ENCODE peak calls at places on chromosomes 1 and 21, in seven cellular contexts. Y, K, N, P, F, I and Z are unnamed samples.

GRCh38 chr1:241849345-241849695 is 1.3 kb downstream of the EXO1 start:
- DNase-seq in Y (no peak), I (no peak), P (no peak), K (no peak), F (no peak), N (no peak), Z (no peak)

GRCh38 chr1:76379506-76379905 is 305.0 kb downstream of the ST6GALNAC3 start:
- DNase-seq in F (no peak), K (no peak), Y (no peak), N (no peak), P (no peak), I (no peak), Z (no peak)

GRCh38 chr1:193120604-193121166 is 1.1 kb upstream of the CDC73 start:
- DNase-seq in Y (no peak), I (no peak), F (no peak), P (no peak), K (no peak), N (no peak), Z (no peak)

GRCh38 chr1:206466840-206467649 is 3.2 kb upstream of the IKBKE start:
- DNase-seq in Y (no peak), I (no peak), F (no peak), P (no peak), N (no peak), K (no peak), Z (no peak)

GRCh38 chr1:162956922-162957321 is 95.9 kb upstream of the CCDC190 start:
- DNase-seq in K (no peak), P (no peak), F (no peak), N (peak; percentile 11), I (no peak), Y (peak; percentile 31), Z (no peak)

GRCh38 chr1:28144203-28145135 is 32.0 kb downstream of the PTAFR start:
- DNase-seq in P (no peak), N (peak; percentile 20), F (no peak), K (peak; percentile 38), I (no peak), Y (peak; percentile 82), Z (no peak)

GRCh38 chr1:156860639-156861423 is at the start of gene NTRK1:
- DNase-seq in K (no peak), N (peak; percentile 15), Y (no peak), F (peak; percentile 71), I (no peak), P (no peak), Z (no peak)

GRCh38 chr1:25543425-25544242 is at the start of gene LDLRAP1:
- DNase-seq in F (peak; percentile 80), P (peak; percentile 8), N (peak; percentile 66), K (peak; percentile 70), Y (no peak), I (no peak), Z (peak; percentile 48)

GRCh38 chr21:20040768-20041167 is 957.4 kb upstream of the NCAM2 start:
- DNase-seq in Y (no peak), N (no peak), F (no peak), P (no peak), K (no peak), I (no peak), Z (no peak)
- TF ChIP-seq CTCF in Y (peak; percentile 9), N (no peak), F (peak; percentile 23), P (no peak), K (no peak), I (no peak), Z (no peak)

DNA sequence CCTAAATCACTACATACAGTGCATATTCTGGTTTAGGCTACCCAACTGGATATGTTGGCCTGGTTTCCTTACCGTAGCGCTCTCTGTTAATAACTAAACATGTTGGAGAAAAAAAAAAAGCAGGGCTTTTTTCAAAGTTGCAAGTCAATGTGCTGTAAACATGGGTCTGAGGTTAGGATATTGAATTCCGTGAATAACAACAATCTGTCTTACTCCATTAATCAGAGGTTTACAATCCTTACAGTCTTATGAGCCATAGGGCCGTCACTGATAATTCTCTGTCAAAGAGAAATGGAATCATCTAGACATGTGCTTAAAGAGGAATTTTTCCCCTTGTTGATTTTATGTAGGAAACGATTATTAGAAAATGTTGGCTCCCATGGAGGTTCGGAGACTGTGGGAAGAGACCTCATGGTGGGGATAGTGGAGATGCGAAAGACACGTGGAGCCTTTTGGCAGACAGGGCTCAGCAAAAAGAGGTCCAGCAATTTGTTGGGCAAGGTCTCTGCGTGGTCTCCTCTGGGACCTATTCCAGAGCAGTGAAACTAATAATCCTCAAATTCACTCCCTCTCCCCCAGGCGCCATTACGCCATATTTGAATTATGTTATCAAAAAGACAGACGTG is 83.5 kb upstream of the CLDN14 start:
- DNase-seq in N (no peak), P (no peak), F (no peak), I (no peak), Y (no peak), K (no peak), Z (no peak)
- TF ChIP-seq CTCF in N (no peak), P (no peak), F (no peak), I (no peak), Y (no peak), K (no peak), Z (no peak)

DNA sequence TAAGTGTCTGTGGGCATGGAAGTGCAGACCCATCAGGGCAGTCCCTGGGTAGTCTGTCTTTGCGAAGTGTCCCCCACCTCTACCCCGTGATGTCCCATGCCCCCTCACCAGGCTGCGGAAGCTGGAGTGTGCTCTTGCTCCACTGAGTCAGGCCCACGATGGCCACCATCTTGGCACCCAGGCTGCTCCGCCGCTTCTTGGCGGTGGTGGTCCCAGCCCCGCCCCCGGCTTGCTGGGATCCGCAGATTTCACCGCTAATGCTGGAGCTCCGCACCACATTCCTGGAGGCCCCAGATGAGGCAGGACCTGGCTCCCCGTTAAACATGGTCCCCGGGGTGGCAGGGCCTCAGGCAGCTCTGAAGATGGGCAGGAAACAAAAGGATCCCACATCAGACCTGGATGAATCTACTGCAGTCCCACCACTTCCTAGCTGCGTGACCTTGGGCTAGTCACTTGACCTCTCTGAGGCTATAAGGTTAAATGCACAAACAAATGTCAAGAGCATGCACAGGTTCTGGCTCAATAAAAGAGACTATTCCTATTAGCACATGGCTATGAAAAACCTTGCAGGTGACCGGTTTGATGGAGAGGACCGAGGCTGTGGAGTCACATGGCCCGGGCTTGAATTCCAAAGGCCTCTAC is 23.8 kb downstream of the RIMS3 start:
- DNase-seq in K (no peak), N (no peak), Y (no peak), I (no peak), P (no peak), F (no peak), Z (no peak)
- TF ChIP-seq CTCF in K (no peak), N (no peak), Y (no peak), I (no peak), P (no peak), F (no peak), Z (no peak)

DNA sequence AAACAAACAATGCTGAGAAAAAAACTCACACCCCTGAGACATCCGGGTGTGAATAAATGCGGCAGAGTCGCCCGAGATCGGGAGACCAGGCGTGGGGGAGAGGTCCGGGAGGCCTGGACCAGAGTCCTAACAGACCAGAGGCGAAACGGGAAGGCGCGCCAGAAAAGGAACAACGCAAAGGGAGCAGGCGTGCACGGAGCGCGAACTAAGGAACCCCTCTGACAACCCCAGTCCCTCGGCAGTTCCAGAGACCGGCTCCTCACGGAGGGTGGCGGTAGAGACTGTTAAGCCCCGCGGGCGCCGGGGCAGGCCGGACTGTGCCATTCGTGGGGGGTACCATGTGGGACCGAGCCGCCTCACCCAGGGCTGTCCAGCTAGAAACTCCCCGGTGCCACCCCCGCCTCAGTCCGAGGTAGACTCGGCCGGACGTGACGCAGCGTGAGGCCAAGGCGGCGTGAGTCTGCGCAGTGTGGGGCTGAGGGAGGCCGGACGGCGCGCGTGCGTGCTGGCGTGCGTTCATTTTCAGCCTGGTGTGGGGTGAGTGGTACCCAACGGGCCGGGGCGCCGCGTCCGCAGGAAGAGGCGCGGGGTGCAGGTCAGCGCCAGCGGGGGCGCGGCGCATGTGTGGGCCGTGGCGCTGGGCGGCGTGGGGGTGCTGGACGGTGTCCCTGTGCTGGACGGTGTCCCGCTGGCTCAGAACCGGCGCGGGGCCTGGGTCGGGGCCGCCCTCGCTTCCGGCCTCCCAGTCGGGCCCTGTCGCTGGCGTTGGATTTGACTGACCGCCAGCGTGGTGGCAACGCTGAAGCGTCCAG is at the start of gene PARK7:
- DNase-seq in N (peak; percentile 99), F (peak; percentile 99), P (peak; percentile 99), K (peak; percentile 100), Y (peak; percentile 90), I (peak; percentile 94), Z (peak; percentile 100)
- TF ChIP-seq CTCF in N (peak; percentile 56), F (peak; percentile 28), P (peak; percentile 64), K (peak; percentile 69), Y (peak; percentile 66), I (peak; percentile 31), Z (no peak)

GRCh38 chr1:223489439-223489838 is 96.2 kb downstream of the CCDC185 start:
- DNase-seq in K (no peak), F (no peak), I (no peak), P (no peak), N (no peak), Y (no peak), Z (no peak)

GRCh38 chr1:223482766-223483165 is 89.6 kb downstream of the CCDC185 start:
- DNase-seq in P (no peak), F (no peak), K (no peak), N (no peak), I (no peak), Y (no peak), Z (no peak)

GRCh38 chr1:223487514-223488259 is 94.5 kb downstream of the CCDC185 start:
- DNase-seq in N (no peak), F (no peak), Y (no peak), I (no peak), K (no peak), P (no peak), Z (no peak)

GRCh38 chr1:223483511-223483910 is 90.3 kb downstream of the CCDC185 start:
- DNase-seq in P (no peak), N (no peak), K (no peak), F (no peak), Y (no peak), I (no peak), Z (no peak)

GRCh38 chr1:223486366-223486765 is 93.2 kb downstream of the CCDC185 start:
- DNase-seq in F (no peak), Y (no peak), K (no peak), P (no peak), N (no peak), I (no peak), Z (no peak)
- TF ChIP-seq CTCF in F (no peak), Y (no peak), K (no peak), P (no peak), N (no peak), I (no peak), Z (no peak)